ENCODE peak calls at places on chromosomes 3 and 15, in eight cellular contexts. One of them, this sample, is unnamed.

GRCh38 chr3:53821631-53822068 is 24.6 kb downstream of the CHDH start:
- DNase-seq in mucosa of descending colon: peak; percentile 20
- DNase-seq in bronchial epithelial cell: peak; percentile 69
- DNase-seq in IMR-90: peak; percentile 22
- DNase-seq in endothelial cell: no peak
- DNase-seq in H9: no peak
- DNase-seq in lower lobe of right lung: no peak
- DNase-seq in body of pancreas: no peak
- DNase-seq in this sample: peak; percentile 37

GRCh38 chr15:73586006-73586654 is 47.1 kb downstream of the NPTN start:
- DNase-seq in lower lobe of right lung: no peak
- DNase-seq in bronchial epithelial cell: no peak
- DNase-seq in H9: no peak
- DNase-seq in endothelial cell: no peak
- DNase-seq in body of pancreas: no peak
- DNase-seq in mucosa of descending colon: no peak
- DNase-seq in IMR-90: no peak
- DNase-seq in this sample: no peak

GRCh38 chr3:190036631-190037030 is 84.1 kb downstream of the P3H2 start:
- DNase-seq in endothelial cell: no peak
- DNase-seq in mucosa of descending colon: no peak
- DNase-seq in H9: no peak
- DNase-seq in body of pancreas: no peak
- DNase-seq in bronchial epithelial cell: peak; percentile 78
- DNase-seq in IMR-90: peak; percentile 80
- DNase-seq in lower lobe of right lung: no peak
- DNase-seq in this sample: no peak

GRCh38 chr3:10242182-10243065 is 5.8 kb upstream of the TATDN2 start:
- DNase-seq in endothelial cell: no peak
- DNase-seq in IMR-90: peak; percentile 54
- DNase-seq in lower lobe of right lung: no peak
- DNase-seq in mucosa of descending colon: peak; percentile 61
- DNase-seq in bronchial epithelial cell: no peak
- DNase-seq in body of pancreas: peak; percentile 16
- DNase-seq in H9: no peak
- DNase-seq in this sample: no peak

GRCh38 chr15:94970831-94971230 is 739.5 kb downstream of the MCTP2 start:
- DNase-seq in body of pancreas: no peak
- DNase-seq in mucosa of descending colon: no peak
- DNase-seq in bronchial epithelial cell: no peak
- DNase-seq in H9: no peak
- DNase-seq in lower lobe of right lung: no peak
- DNase-seq in endothelial cell: no peak
- DNase-seq in IMR-90: no peak
- DNase-seq in this sample: no peak

GRCh38 chr15:82536409-82537350 is 3.6 kb downstream of the RPS17 start:
- DNase-seq in mucosa of descending colon: no peak
- DNase-seq in body of pancreas: no peak
- DNase-seq in endothelial cell: no peak
- DNase-seq in bronchial epithelial cell: no peak
- DNase-seq in lower lobe of right lung: no peak
- DNase-seq in H9: peak; percentile 33
- DNase-seq in IMR-90: no peak
- DNase-seq in this sample: no peak

GRCh38 chr3:120203016-120203415 is 82.0 kb downstream of the GPR156 start:
- DNase-seq in bronchial epithelial cell: peak; percentile 62
- DNase-seq in endothelial cell: no peak
- DNase-seq in IMR-90: peak; percentile 78
- DNase-seq in body of pancreas: peak; percentile 10
- DNase-seq in lower lobe of right lung: no peak
- DNase-seq in H9: no peak
- DNase-seq in mucosa of descending colon: peak; percentile 26
- DNase-seq in this sample: no peak

GRCh38 chr3:152524198-152525140 is 255.7 kb downstream of the MBNL1 start:
- DNase-seq in lower lobe of right lung: no peak
- DNase-seq in bronchial epithelial cell: peak; percentile 64
- DNase-seq in H9: no peak
- DNase-seq in mucosa of descending colon: peak; percentile 84
- DNase-seq in IMR-90: peak; percentile 62
- DNase-seq in body of pancreas: peak; percentile 58
- DNase-seq in endothelial cell: peak; percentile 35
- DNase-seq in this sample: no peak

GRCh38 chr3:133966954-133967353 is 62.8 kb downstream of the SLCO2A1 start:
- DNase-seq in body of pancreas: no peak
- DNase-seq in H9: peak; percentile 43
- DNase-seq in mucosa of descending colon: no peak
- DNase-seq in lower lobe of right lung: no peak
- DNase-seq in bronchial epithelial cell: no peak
- DNase-seq in endothelial cell: no peak
- DNase-seq in IMR-90: no peak
- DNase-seq in this sample: no peak

GRCh38 chr3:112681822-112682325 is 40.9 kb upstream of the CCDC80 start:
- DNase-seq in lower lobe of right lung: no peak
- DNase-seq in mucosa of descending colon: no peak
- DNase-seq in IMR-90: peak; percentile 88
- DNase-seq in H9: no peak
- DNase-seq in bronchial epithelial cell: no peak
- DNase-seq in endothelial cell: no peak
- DNase-seq in body of pancreas: no peak
- DNase-seq in this sample: no peak

GRCh38 chr3:134795776-134796312 is 784 bp downstream of the EPHB1 start:
- DNase-seq in endothelial cell: no peak
- DNase-seq in body of pancreas: no peak
- DNase-seq in lower lobe of right lung: no peak
- DNase-seq in mucosa of descending colon: no peak
- DNase-seq in bronchial epithelial cell: no peak
- DNase-seq in IMR-90: peak; percentile 8
- DNase-seq in H9: peak; percentile 44
- DNase-seq in this sample: peak; percentile 49

GRCh38 chr3:42747581-42747980 is 25.5 kb downstream of the CCDC13 start:
- DNase-seq in endothelial cell: no peak
- DNase-seq in bronchial epithelial cell: peak; percentile 14
- DNase-seq in IMR-90: no peak
- DNase-seq in lower lobe of right lung: no peak
- DNase-seq in body of pancreas: no peak
- DNase-seq in mucosa of descending colon: no peak
- DNase-seq in H9: peak; percentile 6
- DNase-seq in this sample: peak; percentile 35

GRCh38 chr3:182948305-182948704 is 32.0 kb downstream of the DCUN1D1 start:
- DNase-seq in IMR-90: no peak
- DNase-seq in lower lobe of right lung: no peak
- DNase-seq in H9: no peak
- DNase-seq in endothelial cell: no peak
- DNase-seq in bronchial epithelial cell: no peak
- DNase-seq in body of pancreas: no peak
- DNase-seq in mucosa of descending colon: no peak
- DNase-seq in this sample: no peak

GRCh38 chr3:182949688-182950087 is 30.6 kb downstream of the DCUN1D1 start:
- DNase-seq in bronchial epithelial cell: no peak
- DNase-seq in lower lobe of right lung: no peak
- DNase-seq in H9: no peak
- DNase-seq in endothelial cell: no peak
- DNase-seq in mucosa of descending colon: no peak
- DNase-seq in IMR-90: no peak
- DNase-seq in body of pancreas: no peak
- DNase-seq in this sample: no peak

DNA sequence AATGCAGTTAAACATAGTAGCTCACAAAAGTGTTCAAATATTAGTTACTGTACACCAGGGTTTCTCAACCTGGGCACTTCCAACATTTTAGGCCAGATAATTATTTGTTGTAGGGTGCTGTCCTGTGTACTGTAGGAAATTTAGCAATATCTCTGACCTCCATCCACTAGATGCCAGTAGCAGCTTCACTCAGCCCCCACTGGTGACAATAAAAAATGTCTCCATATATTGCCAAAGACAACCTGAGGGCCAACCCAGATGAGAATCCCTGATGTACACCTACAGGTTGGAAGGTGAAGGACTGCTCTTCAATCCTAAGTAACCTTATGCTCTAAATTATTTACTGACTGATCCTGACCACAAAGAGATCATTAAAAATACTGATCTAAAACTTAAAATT is 32.4 kb downstream of the DCUN1D1 start:
- DNase-seq in body of pancreas: no peak
- DNase-seq in endothelial cell: no peak
- DNase-seq in mucosa of descending colon: no peak
- DNase-seq in IMR-90: no peak
- DNase-seq in H9: no peak
- DNase-seq in bronchial epithelial cell: no peak
- DNase-seq in lower lobe of right lung: no peak
- DNase-seq in this sample: no peak
- TF ChIP-seq CTCF in body of pancreas: no peak
- TF ChIP-seq CTCF in endothelial cell: no peak
- TF ChIP-seq CTCF in mucosa of descending colon: no peak
- TF ChIP-seq CTCF in IMR-90: no peak
- TF ChIP-seq CTCF in H9: no peak
- TF ChIP-seq CTCF in bronchial epithelial cell: no peak
- TF ChIP-seq CTCF in lower lobe of right lung: no peak
- TF ChIP-seq CTCF in this sample: peak; percentile 30

DNA sequence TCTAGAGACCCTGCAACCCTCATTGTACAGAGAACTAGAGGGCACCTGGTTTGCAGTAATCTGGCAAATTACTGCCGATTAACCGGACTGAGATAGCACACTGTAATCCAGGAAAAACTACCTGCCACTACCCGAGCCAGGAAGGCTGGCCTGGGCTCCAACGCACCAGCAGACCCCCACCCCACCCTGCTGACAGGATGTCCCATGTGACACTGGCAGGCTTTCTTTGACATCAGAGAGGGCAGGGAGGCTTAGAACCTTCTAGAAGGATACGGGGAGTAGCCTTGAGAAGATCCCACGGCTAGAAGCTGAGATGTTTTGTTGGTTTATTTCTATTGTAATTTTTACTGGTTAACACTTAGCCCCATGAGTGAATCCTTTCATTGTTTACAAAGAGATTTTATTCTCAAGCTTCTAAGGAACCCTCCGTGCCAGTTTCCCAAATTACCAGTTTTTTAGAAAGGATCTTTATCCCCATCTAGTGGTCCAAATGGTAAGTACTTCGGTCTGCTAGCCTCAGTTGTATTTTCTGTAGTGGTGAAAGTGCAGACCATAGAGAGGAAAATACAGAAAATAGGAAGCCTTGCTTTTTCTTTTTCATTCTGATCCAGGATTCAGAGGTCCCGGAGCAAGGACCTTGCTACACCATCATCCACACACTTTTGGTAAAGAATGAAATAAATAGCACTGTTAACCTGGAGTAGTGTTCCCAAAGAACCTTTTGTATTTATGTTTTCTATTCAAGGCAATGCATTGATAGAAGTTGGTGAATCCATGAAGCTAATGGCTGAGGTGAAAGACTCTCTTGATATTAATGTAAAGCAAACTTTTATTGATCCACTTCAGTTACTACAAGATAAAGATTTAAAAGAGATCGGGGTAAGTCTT is 81.9 kb upstream of the ADAMTSL3 start:
- DNase-seq in IMR-90: peak; percentile 19
- DNase-seq in lower lobe of right lung: no peak
- DNase-seq in H9: no peak
- DNase-seq in bronchial epithelial cell: peak; percentile 30
- DNase-seq in mucosa of descending colon: no peak
- DNase-seq in endothelial cell: no peak
- DNase-seq in body of pancreas: no peak
- DNase-seq in this sample: no peak
- TF ChIP-seq CTCF in IMR-90: peak; percentile 51
- TF ChIP-seq CTCF in lower lobe of right lung: peak; percentile 57
- TF ChIP-seq CTCF in H9: peak; percentile 64
- TF ChIP-seq CTCF in bronchial epithelial cell: peak; percentile 55
- TF ChIP-seq CTCF in mucosa of descending colon: no peak
- TF ChIP-seq CTCF in endothelial cell: peak; percentile 43
- TF ChIP-seq CTCF in body of pancreas: peak; percentile 54
- TF ChIP-seq CTCF in this sample: peak; percentile 40

GRCh38 chr3:159322322-159322939 is 520.6 kb downstream of the MFSD1 start:
- DNase-seq in body of pancreas: peak; percentile 41
- DNase-seq in H9: peak; percentile 78
- DNase-seq in endothelial cell: peak; percentile 66
- DNase-seq in lower lobe of right lung: peak; percentile 48
- DNase-seq in mucosa of descending colon: peak; percentile 30
- DNase-seq in bronchial epithelial cell: no peak
- DNase-seq in IMR-90: peak; percentile 20
- DNase-seq in this sample: no peak
- TF ChIP-seq CTCF in body of pancreas: peak; percentile 19
- TF ChIP-seq CTCF in H9: peak; percentile 95
- TF ChIP-seq CTCF in endothelial cell: peak; percentile 93
- TF ChIP-seq CTCF in lower lobe of right lung: peak; percentile 62
- TF ChIP-seq CTCF in mucosa of descending colon: no peak
- TF ChIP-seq CTCF in bronchial epithelial cell: peak; percentile 55
- TF ChIP-seq CTCF in IMR-90: peak; percentile 72
- TF ChIP-seq CTCF in this sample: peak; percentile 37

DNA sequence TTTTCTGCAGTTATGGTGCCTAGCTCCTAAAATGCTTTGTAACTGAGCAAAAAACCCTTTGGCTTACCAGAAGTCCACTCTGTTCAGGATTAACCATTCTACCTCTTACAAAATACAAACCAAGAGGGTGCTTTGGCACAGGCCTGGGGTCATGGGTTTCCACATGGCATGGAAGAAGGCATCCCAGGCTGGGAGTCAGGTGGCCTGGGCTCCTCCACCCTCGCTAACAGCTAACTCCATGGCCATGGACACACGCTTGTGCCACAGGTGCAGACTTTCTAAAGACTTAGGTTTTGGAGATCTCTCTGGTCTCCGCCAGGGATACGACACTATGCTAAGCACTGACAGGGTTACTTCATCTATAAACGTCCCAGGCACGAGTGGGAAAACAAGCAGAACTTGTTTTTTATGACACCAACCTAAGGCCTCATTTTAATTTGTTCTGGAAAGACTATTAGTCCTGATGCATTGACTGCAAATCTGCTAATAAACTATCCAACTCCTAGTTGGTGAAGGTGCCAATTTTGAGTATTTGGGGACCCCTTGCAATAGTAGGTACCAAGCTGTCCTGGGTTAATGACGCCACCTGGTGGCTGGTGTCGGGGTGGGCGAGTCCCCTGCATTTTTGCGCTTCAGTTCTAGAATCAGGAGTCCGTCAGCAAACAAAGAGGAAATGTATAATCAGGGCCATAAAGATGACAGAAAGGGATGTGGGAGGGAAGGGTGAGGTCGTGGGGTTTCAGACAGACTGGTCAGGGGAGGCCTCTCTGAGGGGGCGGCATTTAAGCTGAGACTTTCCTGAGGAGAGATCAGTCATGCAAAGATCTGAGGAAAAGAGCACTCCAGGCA is 10.3 kb upstream of the ALDH1A3 start:
- DNase-seq in body of pancreas: no peak
- DNase-seq in lower lobe of right lung: no peak
- DNase-seq in mucosa of descending colon: no peak
- DNase-seq in endothelial cell: peak; percentile 41
- DNase-seq in IMR-90: no peak
- DNase-seq in H9: peak; percentile 62
- DNase-seq in bronchial epithelial cell: no peak
- DNase-seq in this sample: no peak
- TF ChIP-seq CTCF in body of pancreas: peak; percentile 8
- TF ChIP-seq CTCF in lower lobe of right lung: peak; percentile 35
- TF ChIP-seq CTCF in mucosa of descending colon: no peak
- TF ChIP-seq CTCF in endothelial cell: peak; percentile 86
- TF ChIP-seq CTCF in IMR-90: peak; percentile 33
- TF ChIP-seq CTCF in H9: peak; percentile 94
- TF ChIP-seq CTCF in bronchial epithelial cell: peak; percentile 33
- TF ChIP-seq CTCF in this sample: no peak

This sample was measured in right lobe of liver.